ENCODE peak calls at places on chromosomes 1 and 21, in four cellular contexts. F, P, H and W are unnamed samples.

GRCh38 chr1:46197551-46198025 is 646 bp downstream of the POMGNT1 start:
- DNase-seq in H (peak; percentile 53), F (no peak), P (no peak), W (no peak)

GRCh38 chr1:13707211-13707610 is 7.2 kb downstream of the PRDM2 start:
- DNase-seq in P (no peak), H (no peak), F (no peak), W (no peak)

GRCh38 chr1:215201301-215201700 is 118.8 kb downstream of the KCNK2 start:
- DNase-seq in H (no peak), F (no peak), P (no peak), W (no peak)

GRCh38 chr1:15740833-15741182 is 1.5 kb upstream of the TMEM82 start:
- DNase-seq in P (no peak), F (no peak), H (no peak), W (no peak)

GRCh38 chr1:226629896-226630550 is 81.5 kb downstream of the STUM start:
- DNase-seq in P (no peak), F (no peak), H (no peak), W (no peak)

GRCh38 chr1:22025368-22026154 is 24.1 kb downstream of the CELA3A start:
- DNase-seq in H (peak; percentile 93), P (peak; percentile 84), F (peak; percentile 89), W (peak; percentile 89)

GRCh38 chr21:45846373-45847160 is 135.0 kb upstream of the COL6A1 start:
- DNase-seq in H (no peak), F (no peak), P (no peak), W (no peak)

GRCh38 chr1:32048440-32048839 is 24.3 kb upstream of the TMEM39B start:
- DNase-seq in P (no peak), H (no peak), F (no peak), W (no peak)

GRCh38 chr21:20591294-20591693 is 406.9 kb upstream of the NCAM2 start:
- DNase-seq in F (no peak), H (no peak), P (no peak), W (no peak)

GRCh38 chr1:87334351-87335174 is 5.9 kb downstream of the LMO4 start:
- DNase-seq in F (no peak), P (peak; percentile 60), H (peak; percentile 24), W (no peak)

GRCh38 chr1:204703826-204704612 is 18.5 kb upstream of the LRRN2 start:
- DNase-seq in F (no peak), H (no peak), P (no peak), W (no peak)

DNA sequence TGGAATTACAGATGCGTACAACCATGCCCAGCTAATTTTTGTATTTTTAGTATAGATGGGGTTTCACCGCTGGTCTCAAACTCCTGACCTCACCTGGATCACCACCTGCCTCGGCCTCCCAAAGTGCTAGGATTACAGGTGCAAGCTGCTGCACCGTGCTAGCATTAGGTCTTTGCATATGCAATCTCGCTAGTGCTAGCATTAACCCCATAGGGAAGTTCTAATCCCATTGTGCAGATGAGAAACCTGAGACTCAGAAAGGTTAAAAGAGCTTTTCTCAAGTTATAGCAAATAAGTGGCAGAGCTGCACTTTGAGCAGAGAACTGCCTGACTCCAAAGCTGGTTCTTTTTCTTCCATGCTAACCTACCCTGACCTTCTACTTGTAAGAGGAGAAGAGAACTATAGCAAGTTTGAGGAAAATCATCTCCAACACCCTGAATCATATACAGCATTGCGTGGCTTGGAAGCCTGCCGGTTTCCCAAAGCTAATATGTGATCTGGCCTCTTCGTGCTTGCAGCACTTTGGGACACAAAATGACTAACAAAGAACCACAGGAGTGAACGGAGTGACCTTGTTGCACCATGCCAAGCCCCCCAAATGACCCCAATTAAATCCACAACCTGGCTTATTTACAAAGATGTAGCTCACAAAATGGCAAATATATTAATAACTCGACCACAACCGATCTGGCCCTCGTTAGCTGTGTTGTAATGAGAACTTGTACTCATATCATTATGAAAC is 185.1 kb downstream of the TM2D1 start:
- DNase-seq in P (no peak), H (no peak), F (no peak), W (no peak)
- TF ChIP-seq NR2C2 in P (no peak), H (no peak), F (no peak), W (no peak)

GRCh38 chr1:95496792-95497191 is 262.8 kb downstream of the RWDD3 start:
- DNase-seq in F (no peak), P (no peak), H (no peak), W (no peak)
- TF ChIP-seq NR2C2 in F (no peak), P (no peak), H (no peak), W (no peak)

GRCh38 chr1:36864182-36865079 is 169.9 kb downstream of the GRIK3 start:
- DNase-seq in F (no peak), H (peak; percentile 77), P (peak; percentile 80), W (no peak)
- TF ChIP-seq NR2C2 in F (no peak), H (no peak), P (no peak), W (no peak)

DNA sequence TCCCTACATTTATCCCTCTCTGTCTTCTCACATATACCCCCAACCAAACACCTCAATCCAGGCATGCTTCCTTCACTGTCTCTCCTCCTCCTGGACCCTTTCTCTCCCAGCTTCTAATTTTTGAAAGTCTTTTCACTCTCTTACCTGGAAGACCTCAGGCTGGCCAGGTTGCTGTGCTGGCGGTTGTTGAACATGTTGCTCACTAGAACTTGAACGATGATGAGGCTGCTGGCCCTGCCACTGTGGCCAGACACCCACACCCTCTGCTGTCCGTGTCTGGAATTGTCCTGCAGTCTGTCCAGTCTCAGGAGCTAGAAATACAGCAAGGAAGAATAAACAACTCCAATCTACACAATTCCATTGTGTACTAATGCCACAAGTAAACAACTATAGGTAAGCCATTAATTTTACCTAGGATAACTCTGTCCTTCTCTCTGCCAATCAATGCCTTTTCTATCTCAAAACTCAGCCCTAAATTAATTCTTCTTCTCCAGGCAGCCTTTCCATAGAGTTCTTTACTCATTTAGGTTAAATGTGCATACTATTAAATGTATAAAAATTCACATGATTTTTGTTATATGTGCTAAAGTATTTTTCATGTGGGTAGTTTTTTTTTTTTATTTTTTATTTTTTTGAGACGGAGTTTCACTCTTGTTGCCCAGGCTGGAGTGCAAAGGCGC is 5.1 kb upstream of the CTSK start:
- DNase-seq in F (peak; percentile 36), P (peak; percentile 63), H (peak; percentile 37), W (no peak)
- TF ChIP-seq NR2C2 in F (no peak), P (no peak), H (no peak), W (no peak)

DNA sequence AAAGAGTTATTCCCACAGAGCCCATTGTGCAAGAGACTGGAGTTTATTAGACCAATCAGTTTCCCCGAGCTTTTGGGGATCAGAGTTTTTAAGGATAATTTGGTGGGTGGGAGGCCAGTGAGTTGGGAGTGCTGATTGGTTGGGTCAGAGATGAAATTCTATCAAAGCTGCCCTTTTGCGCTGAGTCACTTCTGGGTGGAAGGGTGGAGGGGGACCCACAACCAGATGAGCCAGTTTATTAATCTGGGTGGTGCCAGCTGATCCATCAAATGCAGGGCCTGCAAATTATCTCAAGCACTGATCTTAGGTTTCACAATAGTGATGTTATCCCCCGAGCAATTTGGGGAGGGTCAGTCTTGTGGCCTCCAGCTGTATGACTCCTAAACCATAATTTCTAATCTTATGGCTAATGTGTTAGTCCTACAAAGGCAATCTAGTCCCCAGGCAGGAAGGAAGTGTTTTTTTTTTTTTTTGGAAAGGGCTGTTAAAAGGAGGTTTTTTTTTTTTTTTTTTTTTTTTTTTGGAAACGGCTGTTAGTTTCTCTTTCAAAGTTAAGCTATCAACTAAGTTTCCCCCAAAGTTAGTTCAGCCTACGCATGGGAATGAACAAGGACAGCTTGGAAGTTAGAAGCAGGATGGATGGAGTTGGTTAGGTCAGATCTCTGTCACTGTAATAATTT is 7.4 kb downstream of the SLC16A4 start:
- DNase-seq in H (no peak), P (no peak), F (no peak), W (no peak)
- TF ChIP-seq NR2C2 in H (no peak), P (no peak), F (no peak), W (no peak)

GRCh38 chr1:183024352-183025337 is 1.4 kb downstream of the LAMC1 start:
- DNase-seq in P (no peak), F (no peak), H (no peak), W (no peak)
- TF ChIP-seq NR2C2 in P (no peak), F (no peak), H (no peak), W (no peak)

GRCh38 chr1:39729030-39729429 is 9.7 kb upstream of the PPIE start:
- DNase-seq in P (no peak), F (no peak), H (no peak), W (no peak)

GRCh38 chr1:39735731-39736130 is 3.0 kb upstream of the PPIE start:
- DNase-seq in F (no peak), P (no peak), H (no peak), W (no peak)

GRCh38 chr1:39733161-39733560 is 5.5 kb upstream of the PPIE start:
- DNase-seq in P (no peak), H (no peak), F (no peak), W (no peak)

GRCh38 chr1:39729842-39730241 is 8.8 kb upstream of the PPIE start:
- DNase-seq in H (no peak), P (no peak), F (no peak), W (no peak)

DNA sequence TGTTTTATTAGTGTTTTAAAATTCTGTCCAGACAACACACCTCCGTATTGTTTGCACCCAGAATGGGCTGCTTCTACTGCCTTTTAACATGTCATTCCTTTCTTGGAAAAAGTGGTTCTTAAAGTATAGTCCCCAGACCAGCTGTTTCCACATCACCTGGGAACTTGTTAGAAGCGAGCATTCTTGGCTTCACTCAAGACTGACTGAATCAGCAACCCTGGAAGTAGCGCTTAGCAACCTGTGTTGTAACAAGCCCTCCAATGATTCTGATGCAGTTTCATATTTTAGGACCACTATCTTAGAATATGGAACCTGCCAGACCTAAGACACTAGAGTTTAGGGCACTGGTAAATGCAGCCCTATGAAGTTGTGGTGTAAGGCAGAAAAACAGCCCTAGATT is 6.0 kb upstream of the PPIE start:
- DNase-seq in F (no peak), H (no peak), P (no peak), W (no peak)
- TF ChIP-seq NR2C2 in F (no peak), H (no peak), P (no peak), W (no peak)

GRCh38 chr1:165152727-165153126 is 203.8 kb downstream of the LMX1A start:
- DNase-seq in F (peak; percentile 6), H (no peak), P (peak; percentile 33), W (no peak)

GRCh38 chr1:165144757-165145397 is 211.6 kb downstream of the LMX1A start:
- DNase-seq in H (peak; percentile 56), P (peak; percentile 71), F (peak; percentile 44), W (no peak)

GRCh38 chr1:165143437-165144065 is 213.0 kb downstream of the LMX1A start:
- DNase-seq in P (peak; percentile 75), F (peak; percentile 6), H (peak; percentile 74), W (no peak)

GRCh38 chr1:165152109-165152508 is 204.4 kb downstream of the LMX1A start:
- DNase-seq in F (no peak), P (no peak), H (no peak), W (no peak)

DNA sequence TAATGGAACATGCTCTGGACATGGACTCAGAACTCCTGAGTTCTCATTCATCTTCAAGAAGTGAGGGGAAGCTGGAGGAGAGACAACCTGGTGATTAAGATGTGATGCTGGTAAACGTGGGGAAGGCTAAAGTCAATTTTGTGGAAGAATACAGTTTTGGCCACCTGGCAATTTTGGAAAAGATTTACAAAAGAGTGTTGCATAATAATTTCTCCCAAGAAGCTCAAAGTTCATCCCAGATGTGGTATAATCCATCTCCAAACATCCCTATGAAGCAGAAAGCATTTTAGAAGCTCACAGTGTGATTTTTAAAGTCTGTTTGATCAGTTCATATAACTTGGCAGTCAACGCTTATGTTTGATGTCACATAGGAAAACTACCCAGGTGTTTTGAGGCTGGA is 208.7 kb downstream of the LMX1A start:
- DNase-seq in F (no peak), P (no peak), H (no peak), W (no peak)
- TF ChIP-seq NR2C2 in F (no peak), P (no peak), H (no peak), W (no peak)

GRCh38 chr1:94541175-94542087 is at the start of gene F3:
- DNase-seq in P (peak; percentile 88), H (peak; percentile 87), F (peak; percentile 72), W (no peak)
- TF ChIP-seq NR2C2 in P (no peak), H (no peak), F (peak; percentile 27), W (no peak)